ENCODE peak calls at places on chromosomes 1 and 21, in seven cellular contexts. One of them, this sample, is unnamed.

GRCh38 chr1:119475866-119476439 is 31.1 kb upstream of the HSD3B1 start:
- DNase-seq in spleen: no peak
- DNase-seq in sigmoid colon: no peak
- DNase-seq in mesendoderm: peak; percentile 88
- DNase-seq in right atrium auricular region: no peak
- DNase-seq in astrocyte: no peak
- DNase-seq in naive thymus-derived CD4-positive, alpha-beta T cell: no peak
- DNase-seq in this sample: peak; percentile 73

GRCh38 chr1:2459757-2460156 is 16.3 kb upstream of the PLCH2 start:
- DNase-seq in sigmoid colon: no peak
- DNase-seq in mesendoderm: no peak
- DNase-seq in spleen: no peak
- DNase-seq in right atrium auricular region: no peak
- DNase-seq in astrocyte: peak; percentile 12
- DNase-seq in naive thymus-derived CD4-positive, alpha-beta T cell: no peak
- DNase-seq in this sample: no peak

GRCh38 chr1:160209041-160209655 is 4.0 kb downstream of the PEA15 start:
- DNase-seq in naive thymus-derived CD4-positive, alpha-beta T cell: no peak
- DNase-seq in right atrium auricular region: no peak
- DNase-seq in spleen: no peak
- DNase-seq in sigmoid colon: no peak
- DNase-seq in astrocyte: no peak
- DNase-seq in mesendoderm: no peak
- DNase-seq in this sample: no peak

GRCh38 chr1:169160845-169161511 is 54.5 kb downstream of the ATP1B1 start:
- DNase-seq in astrocyte: peak; percentile 58
- DNase-seq in sigmoid colon: peak; percentile 78
- DNase-seq in mesendoderm: no peak
- DNase-seq in naive thymus-derived CD4-positive, alpha-beta T cell: no peak
- DNase-seq in right atrium auricular region: no peak
- DNase-seq in spleen: no peak
- DNase-seq in this sample: no peak

GRCh38 chr1:51025374-51025773 is 55.3 kb downstream of the CDKN2C start:
- DNase-seq in astrocyte: no peak
- DNase-seq in spleen: no peak
- DNase-seq in naive thymus-derived CD4-positive, alpha-beta T cell: no peak
- DNase-seq in mesendoderm: no peak
- DNase-seq in right atrium auricular region: no peak
- DNase-seq in sigmoid colon: no peak
- DNase-seq in this sample: no peak

GRCh38 chr1:91781371-91781825 is 104.6 kb downstream of the TGFBR3 start:
- DNase-seq in astrocyte: peak; percentile 79
- DNase-seq in sigmoid colon: no peak
- DNase-seq in naive thymus-derived CD4-positive, alpha-beta T cell: no peak
- DNase-seq in right atrium auricular region: no peak
- DNase-seq in spleen: no peak
- DNase-seq in mesendoderm: no peak
- DNase-seq in this sample: no peak

GRCh38 chr1:214136336-214136735 is 144.6 kb upstream of the SMYD2 start:
- DNase-seq in mesendoderm: no peak
- DNase-seq in astrocyte: peak; percentile 26
- DNase-seq in spleen: no peak
- DNase-seq in right atrium auricular region: no peak
- DNase-seq in sigmoid colon: no peak
- DNase-seq in naive thymus-derived CD4-positive, alpha-beta T cell: no peak
- DNase-seq in this sample: no peak

GRCh38 chr1:39538531-39539251 is 37.9 kb downstream of the PABPC4 start:
- DNase-seq in astrocyte: no peak
- DNase-seq in spleen: peak; percentile 71
- DNase-seq in mesendoderm: no peak
- DNase-seq in sigmoid colon: no peak
- DNase-seq in naive thymus-derived CD4-positive, alpha-beta T cell: no peak
- DNase-seq in right atrium auricular region: no peak
- DNase-seq in this sample: no peak

GRCh38 chr1:8816306-8816705 is 1.1 kb downstream of the RERE start:
- DNase-seq in sigmoid colon: no peak
- DNase-seq in naive thymus-derived CD4-positive, alpha-beta T cell: no peak
- DNase-seq in spleen: no peak
- DNase-seq in astrocyte: peak; percentile 40
- DNase-seq in mesendoderm: peak; percentile 15
- DNase-seq in right atrium auricular region: no peak
- DNase-seq in this sample: no peak

GRCh38 chr1:2088434-2088833 is 38.2 kb downstream of the PRKCZ start:
- DNase-seq in mesendoderm: no peak
- DNase-seq in sigmoid colon: peak; percentile 89
- DNase-seq in spleen: no peak
- DNase-seq in naive thymus-derived CD4-positive, alpha-beta T cell: no peak
- DNase-seq in right atrium auricular region: no peak
- DNase-seq in astrocyte: peak; percentile 65
- DNase-seq in this sample: no peak

GRCh38 chr21:46081862-46082637 is 15.9 kb upstream of the COL6A2 start:
- DNase-seq in spleen: peak; percentile 70
- DNase-seq in right atrium auricular region: peak; percentile 53
- DNase-seq in sigmoid colon: peak; percentile 53
- DNase-seq in astrocyte: no peak
- DNase-seq in naive thymus-derived CD4-positive, alpha-beta T cell: no peak
- DNase-seq in mesendoderm: no peak
- DNase-seq in this sample: peak; percentile 52

GRCh38 chr1:28509705-28510349 is 4.0 kb downstream of the RCC1 start:
- DNase-seq in spleen: no peak
- DNase-seq in astrocyte: peak; percentile 38
- DNase-seq in mesendoderm: peak; percentile 69
- DNase-seq in right atrium auricular region: no peak
- DNase-seq in naive thymus-derived CD4-positive, alpha-beta T cell: peak; percentile 32
- DNase-seq in sigmoid colon: no peak
- DNase-seq in this sample: no peak

DNA sequence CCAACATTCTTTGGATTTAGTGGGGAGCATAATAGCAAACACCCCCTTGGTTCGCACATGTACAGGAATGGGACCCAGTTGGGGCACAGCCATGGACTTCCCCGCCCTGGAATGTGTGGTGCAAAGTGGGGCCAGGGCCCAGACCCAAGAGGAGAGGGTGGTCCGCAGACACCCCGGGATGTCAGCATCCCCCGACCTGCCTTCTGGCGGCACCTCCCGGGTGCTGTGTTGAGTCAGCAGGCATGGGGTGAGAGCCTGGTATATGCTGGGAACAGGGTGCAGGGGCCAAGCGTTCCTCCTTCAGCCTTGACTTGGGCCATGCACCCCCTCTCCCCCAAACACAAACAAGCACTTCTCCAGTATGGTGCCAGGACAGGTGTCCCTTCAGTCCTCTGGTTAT is 21.8 kb downstream of the UQCRHL start:
- DNase-seq in naive thymus-derived CD4-positive, alpha-beta T cell: no peak
- DNase-seq in mesendoderm: no peak
- DNase-seq in right atrium auricular region: no peak
- DNase-seq in sigmoid colon: no peak
- DNase-seq in astrocyte: no peak
- DNase-seq in spleen: no peak
- DNase-seq in this sample: no peak
- H3K27ac ChIP-seq in naive thymus-derived CD4-positive, alpha-beta T cell: no peak overlapping the region
- H3K27ac ChIP-seq in mesendoderm: no peak overlapping the region
- H3K27ac ChIP-seq in right atrium auricular region: no peak overlapping the region
- H3K27ac ChIP-seq in sigmoid colon: no peak overlapping the region
- H3K27ac ChIP-seq in astrocyte: no peak overlapping the region
- H3K27ac ChIP-seq in spleen: no peak overlapping the region
- H3K27ac ChIP-seq in this sample: no peak overlapping the region

GRCh38 chr1:197195100-197195499 is 48.6 kb upstream of the ASPM start:
- DNase-seq in spleen: no peak
- DNase-seq in sigmoid colon: no peak
- DNase-seq in naive thymus-derived CD4-positive, alpha-beta T cell: no peak
- DNase-seq in right atrium auricular region: no peak
- DNase-seq in astrocyte: peak; percentile 5
- DNase-seq in mesendoderm: no peak
- DNase-seq in this sample: no peak

GRCh38 chr1:197198911-197199310 is 52.4 kb upstream of the ASPM start:
- DNase-seq in astrocyte: no peak
- DNase-seq in mesendoderm: no peak
- DNase-seq in spleen: no peak
- DNase-seq in naive thymus-derived CD4-positive, alpha-beta T cell: no peak
- DNase-seq in right atrium auricular region: no peak
- DNase-seq in sigmoid colon: no peak
- DNase-seq in this sample: no peak

GRCh38 chr1:197198333-197198732 is 51.9 kb upstream of the ASPM start:
- DNase-seq in sigmoid colon: no peak
- DNase-seq in astrocyte: no peak
- DNase-seq in naive thymus-derived CD4-positive, alpha-beta T cell: no peak
- DNase-seq in mesendoderm: no peak
- DNase-seq in spleen: no peak
- DNase-seq in right atrium auricular region: no peak
- DNase-seq in this sample: no peak

GRCh38 chr1:197199923-197200467 is 53.5 kb upstream of the ASPM start:
- DNase-seq in naive thymus-derived CD4-positive, alpha-beta T cell: no peak
- DNase-seq in sigmoid colon: no peak
- DNase-seq in spleen: no peak
- DNase-seq in right atrium auricular region: no peak
- DNase-seq in astrocyte: peak; percentile 22
- DNase-seq in mesendoderm: peak; percentile 23
- DNase-seq in this sample: no peak

DNA sequence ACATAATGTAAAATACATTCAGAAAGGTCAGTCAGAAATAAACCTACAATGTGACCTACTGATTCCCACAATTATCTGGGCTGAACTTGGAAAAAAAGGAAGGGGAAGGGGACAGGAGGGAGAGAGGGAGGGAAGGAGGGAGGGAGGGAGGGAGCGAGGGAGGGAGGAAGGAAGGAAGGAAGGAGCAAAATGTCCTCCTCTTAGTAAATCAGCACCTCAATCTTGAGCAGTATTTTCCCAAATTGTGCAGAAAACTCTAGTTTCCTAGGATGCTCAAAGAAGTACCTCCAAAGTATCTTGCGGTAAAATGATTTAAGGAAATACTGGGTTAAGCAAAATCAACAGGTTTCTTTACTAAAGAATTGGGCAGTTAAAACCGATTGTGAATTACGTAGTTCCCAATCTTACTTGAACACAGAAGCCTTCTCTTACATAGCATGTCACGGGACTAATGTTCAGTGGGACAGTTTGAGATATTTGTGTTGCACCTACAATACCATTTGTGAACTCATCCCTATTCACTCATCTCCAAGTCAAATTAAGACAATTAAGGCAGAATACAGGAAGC is 51.0 kb upstream of the ASPM start:
- DNase-seq in astrocyte: no peak
- DNase-seq in spleen: no peak
- DNase-seq in mesendoderm: no peak
- DNase-seq in right atrium auricular region: no peak
- DNase-seq in sigmoid colon: no peak
- DNase-seq in naive thymus-derived CD4-positive, alpha-beta T cell: no peak
- DNase-seq in this sample: no peak
- H3K4me1 ChIP-seq in astrocyte: peaks cover 8% of the 10 kb centered on the region
- H3K4me1 ChIP-seq in spleen: peaks cover 72% of the 10 kb centered on the region
- H3K4me1 ChIP-seq in mesendoderm: peaks cover 2% of the 10 kb centered on the region
- H3K4me1 ChIP-seq in right atrium auricular region: peaks cover 33% of the 10 kb centered on the region
- H3K4me1 ChIP-seq in sigmoid colon: peaks cover 45% of the 10 kb centered on the region
- H3K4me1 ChIP-seq in naive thymus-derived CD4-positive, alpha-beta T cell: peaks cover 36% of the 10 kb centered on the region
- H3K4me1 ChIP-seq in this sample: peaks cover 35% of the 10 kb centered on the region

GRCh38 chr21:30629173-30629572 is 5.8 kb upstream of the KRTAP20-2 start:
- DNase-seq in mesendoderm: no peak
- DNase-seq in astrocyte: no peak
- DNase-seq in right atrium auricular region: no peak
- DNase-seq in naive thymus-derived CD4-positive, alpha-beta T cell: no peak
- DNase-seq in sigmoid colon: no peak
- DNase-seq in spleen: no peak
- DNase-seq in this sample: no peak

GRCh38 chr21:30638686-30639085 is 3.7 kb downstream of the KRTAP20-2 start:
- DNase-seq in astrocyte: no peak
- DNase-seq in right atrium auricular region: no peak
- DNase-seq in naive thymus-derived CD4-positive, alpha-beta T cell: no peak
- DNase-seq in mesendoderm: no peak
- DNase-seq in spleen: no peak
- DNase-seq in sigmoid colon: no peak
- DNase-seq in this sample: no peak

GRCh38 chr21:30634906-30635305 is at the start of gene KRTAP20-2:
- DNase-seq in right atrium auricular region: no peak
- DNase-seq in sigmoid colon: no peak
- DNase-seq in naive thymus-derived CD4-positive, alpha-beta T cell: no peak
- DNase-seq in astrocyte: no peak
- DNase-seq in mesendoderm: no peak
- DNase-seq in spleen: no peak
- DNase-seq in this sample: no peak
- H3K27ac ChIP-seq in right atrium auricular region: no peak within 1 kb of the TSS
- H3K27ac ChIP-seq in sigmoid colon: no peak within 1 kb of the TSS
- H3K27ac ChIP-seq in naive thymus-derived CD4-positive, alpha-beta T cell: no peak within 1 kb of the TSS
- H3K27ac ChIP-seq in astrocyte: no peak within 1 kb of the TSS
- H3K27ac ChIP-seq in mesendoderm: no peak within 1 kb of the TSS
- H3K27ac ChIP-seq in spleen: no peak within 1 kb of the TSS
- H3K27ac ChIP-seq in this sample: no peak within 1 kb of the TSS

GRCh38 chr1:228486596-228487335 is 416 bp upstream of the RNF187 start:
- DNase-seq in spleen: peak; percentile 96
- DNase-seq in mesendoderm: peak; percentile 99
- DNase-seq in naive thymus-derived CD4-positive, alpha-beta T cell: peak; percentile 80
- DNase-seq in right atrium auricular region: peak; percentile 77
- DNase-seq in sigmoid colon: peak; percentile 83
- DNase-seq in astrocyte: peak; percentile 92
- DNase-seq in this sample: peak; percentile 91

GRCh38 chr1:228490120-228491078 is 3.2 kb downstream of the RNF187 start:
- DNase-seq in right atrium auricular region: no peak
- DNase-seq in astrocyte: no peak
- DNase-seq in mesendoderm: peak; percentile 76
- DNase-seq in sigmoid colon: no peak
- DNase-seq in spleen: no peak
- DNase-seq in naive thymus-derived CD4-positive, alpha-beta T cell: no peak
- DNase-seq in this sample: no peak

GRCh38 chr1:228488818-228489674 is 1.9 kb downstream of the RNF187 start:
- DNase-seq in right atrium auricular region: no peak
- DNase-seq in naive thymus-derived CD4-positive, alpha-beta T cell: no peak
- DNase-seq in astrocyte: no peak
- DNase-seq in mesendoderm: no peak
- DNase-seq in sigmoid colon: no peak
- DNase-seq in spleen: no peak
- DNase-seq in this sample: no peak

GRCh38 chr1:228488107-228488817 is 1.1 kb downstream of the RNF187 start:
- DNase-seq in naive thymus-derived CD4-positive, alpha-beta T cell: no peak
- DNase-seq in spleen: peak; percentile 82
- DNase-seq in astrocyte: no peak
- DNase-seq in mesendoderm: no peak
- DNase-seq in right atrium auricular region: no peak
- DNase-seq in sigmoid colon: no peak
- DNase-seq in this sample: peak; percentile 57

DNA sequence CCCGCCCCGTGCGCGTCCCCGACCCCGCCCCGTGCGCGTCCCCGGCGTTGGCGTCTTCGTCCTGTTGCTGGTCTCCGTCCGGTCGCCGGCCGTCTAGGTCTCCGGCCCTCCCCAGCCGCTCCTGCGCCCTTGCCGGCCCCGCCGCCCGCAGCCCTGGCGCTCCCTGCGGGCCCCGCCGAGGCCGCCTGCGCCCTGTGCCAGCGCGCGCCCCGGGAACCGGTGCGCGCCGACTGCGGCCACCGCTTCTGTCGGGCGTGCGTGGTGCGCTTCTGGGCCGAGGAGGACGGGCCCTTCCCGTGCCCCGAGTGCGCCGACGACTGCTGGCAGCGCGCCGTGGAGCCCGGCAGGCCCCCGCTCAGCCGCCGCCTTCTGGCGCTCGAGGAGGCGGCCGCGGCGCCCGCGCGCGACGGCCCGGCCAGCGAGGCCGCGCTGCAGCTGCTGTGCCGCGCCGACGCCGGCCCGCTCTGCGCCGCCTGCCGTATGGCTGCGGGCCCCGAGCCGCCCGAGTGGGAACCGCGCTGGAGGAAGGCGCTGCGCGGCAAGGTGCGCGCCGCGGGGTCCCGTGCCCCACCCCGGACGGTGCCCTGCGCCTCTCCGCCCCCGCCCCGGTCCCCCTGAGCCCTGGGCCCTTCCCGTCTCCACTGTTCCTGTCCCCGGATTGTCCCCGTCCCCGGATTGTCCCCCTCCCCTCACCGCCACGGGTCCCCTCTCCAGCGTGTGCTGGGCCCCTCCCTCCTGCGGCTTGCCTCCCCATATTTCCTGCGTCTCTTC is at the start of gene RNF187:
- DNase-seq in astrocyte: no peak
- DNase-seq in naive thymus-derived CD4-positive, alpha-beta T cell: peak; percentile 92
- DNase-seq in right atrium auricular region: peak; percentile 86
- DNase-seq in spleen: peak; percentile 98
- DNase-seq in mesendoderm: no peak
- DNase-seq in sigmoid colon: peak; percentile 93
- DNase-seq in this sample: peak; percentile 96
- H3K4me1 ChIP-seq in astrocyte: peaks cover 9% of the 10 kb centered on the region
- H3K4me1 ChIP-seq in naive thymus-derived CD4-positive, alpha-beta T cell: peaks cover 15% of the 10 kb centered on the region
- H3K4me1 ChIP-seq in right atrium auricular region: peaks cover 39% of the 10 kb centered on the region
- H3K4me1 ChIP-seq in spleen: peaks cover 60% of the 10 kb centered on the region
- H3K4me1 ChIP-seq in mesendoderm: no peaks in the 10 kb centered on the region
- H3K4me1 ChIP-seq in sigmoid colon: peaks cover 40% of the 10 kb centered on the region
- H3K4me1 ChIP-seq in this sample: peaks cover 20% of the 10 kb centered on the region

This sample was measured in upper lobe of right lung.